ENCODE peak calls at places on chromosomes 5 and 9, in seven cellular contexts. N is iPS-NIHi11, U is left lung, O is fibroblast of pulmonary artery, V is NCI-H2081, H is posterior vena cava, B is sigmoid colon. I is an unnamed sample.

GRCh38 chr5:115954144-115954543 is 8.1 kb upstream of the LVRN start:
- DNase-seq in N (no peak), U (no peak), O (no peak), V (no peak), H (no peak), B (no peak), I (no peak)

GRCh38 chr9:17531642-17532254 is 47.1 kb upstream of the SH3GL2 start:
- DNase-seq in N (peak), U (no peak), O (peak), V (peak), H (no peak), B (no peak), I (peak)

GRCh38 chr5:89697581-89697980 is 712.0 kb downstream of the CETN3 start:
- DNase-seq in N (no peak), U (no peak), O (no peak), V (peak), H (no peak), B (no peak), I (no peak)

GRCh38 chr5:143730112-143730801 is 81.7 kb upstream of the HMHB1 start:
- DNase-seq in N (no peak), U (no peak), O (no peak), V (no peak), H (no peak), B (no peak), I (no peak)

GRCh38 chr5:41115281-41115680 is 44.1 kb upstream of the MROH2B start:
- DNase-seq in N (no peak), U (no peak), O (peak), V (no peak), H (no peak), B (no peak), I (no peak)

GRCh38 chr9:16626577-16627130 is 243.8 kb downstream of the BNC2 start:
- DNase-seq in N (peak), U (no peak), O (peak), V (peak), H (no peak), B (peak), I (peak)

GRCh38 chr9:109499631-109500120 is 1.6 kb upstream of the PTPN3 start:
- DNase-seq in N (peak), U (peak), O (peak), V (no peak), H (peak), B (no peak), I (peak)

GRCh38 chr5:133611357-133612020 is 852 bp downstream of the FSTL4 start:
- DNase-seq in N (peak), U (no peak), O (no peak), V (no peak), H (no peak), B (no peak), I (peak)

GRCh38 chr9:83582026-83582425 is 40.9 kb upstream of the IDNK start:
- DNase-seq in N (no peak), U (no peak), O (peak), V (no peak), H (no peak), B (no peak), I (no peak)

GRCh38 chr9:95511952-95512750 is 4.6 kb downstream of the PTCH1 start:
- DNase-seq in N (no peak), U (no peak), O (peak), V (peak), H (no peak), B (no peak), I (peak)

GRCh38 chr9:19471737-19472648 is 63.2 kb downstream of the ACER2 start:
- DNase-seq in N (peak), U (peak), O (peak), V (peak), H (no peak), B (peak), I (peak)

I was measured in neural progenitor cell.